ENCODE peak calls at places on chromosomes 4 and X, in ten cellular contexts. One of them, this sample, is unnamed. For H3K36me3, the result is how much of the 10 kb centered on the place peaks cover.

GRCh38 chr4:100762738-100763137 is 244.9 kb upstream of the EMCN start:
- ATAC-seq in HCT116: no peak
- ATAC-seq in HepG2: no peak
- ATAC-seq in right lobe of liver: no peak
- ATAC-seq in gastrocnemius medialis: no peak
- ATAC-seq in IMR-90: no peak
- ATAC-seq in heart left ventricle: no peak
- ATAC-seq in GM12878: no peak
- ATAC-seq in K562: no peak
- ATAC-seq in upper lobe of left lung: no peak
- ATAC-seq in this sample: no peak

GRCh38 chr4:98110929-98111328 is 32.3 kb downstream of the STPG2 start:
- ATAC-seq in GM12878: no peak
- ATAC-seq in K562: no peak
- ATAC-seq in heart left ventricle: no peak
- ATAC-seq in gastrocnemius medialis: no peak
- ATAC-seq in HCT116: no peak
- ATAC-seq in right lobe of liver: no peak
- ATAC-seq in IMR-90: no peak
- ATAC-seq in upper lobe of left lung: no peak
- ATAC-seq in HepG2: no peak
- ATAC-seq in this sample: no peak

GRCh38 chr4:143240920-143241319 is 56.2 kb downstream of the USP38 start:
- ATAC-seq in heart left ventricle: no peak
- ATAC-seq in GM12878: no peak
- ATAC-seq in IMR-90: peak
- ATAC-seq in upper lobe of left lung: no peak
- ATAC-seq in HCT116: no peak
- ATAC-seq in gastrocnemius medialis: no peak
- ATAC-seq in right lobe of liver: no peak
- ATAC-seq in K562: peak
- ATAC-seq in HepG2: peak
- ATAC-seq in this sample: no peak

GRCh38 chr4:133130171-133130570 is 18.9 kb upstream of the PCDH10 start:
- ATAC-seq in gastrocnemius medialis: no peak
- ATAC-seq in HepG2: no peak
- ATAC-seq in right lobe of liver: no peak
- ATAC-seq in IMR-90: no peak
- ATAC-seq in heart left ventricle: no peak
- ATAC-seq in K562: no peak
- ATAC-seq in GM12878: no peak
- ATAC-seq in upper lobe of left lung: no peak
- ATAC-seq in HCT116: no peak
- ATAC-seq in this sample: no peak

GRCh38 chrX:64204252-64204651 is 1.3 kb downstream of the AMER1 start:
- ATAC-seq in right lobe of liver: peak
- ATAC-seq in IMR-90: peak
- ATAC-seq in upper lobe of left lung: no peak
- ATAC-seq in heart left ventricle: peak
- ATAC-seq in HCT116: no peak
- ATAC-seq in K562: no peak
- ATAC-seq in HepG2: peak
- ATAC-seq in GM12878: no peak
- ATAC-seq in gastrocnemius medialis: no peak
- ATAC-seq in this sample: no peak

GRCh38 chr4:164058775-164059174 is 564.3 kb downstream of the TMA16 start:
- ATAC-seq in HCT116: no peak
- ATAC-seq in K562: no peak
- ATAC-seq in gastrocnemius medialis: no peak
- ATAC-seq in IMR-90: no peak
- ATAC-seq in heart left ventricle: no peak
- ATAC-seq in right lobe of liver: no peak
- ATAC-seq in HepG2: no peak
- ATAC-seq in GM12878: no peak
- ATAC-seq in upper lobe of left lung: no peak
- ATAC-seq in this sample: no peak

GRCh38 chrX:150508461-150509367 is 59.7 kb upstream of the MTM1 start:
- ATAC-seq in HepG2: peak
- ATAC-seq in K562: no peak
- ATAC-seq in IMR-90: peak
- ATAC-seq in GM12878: no peak
- ATAC-seq in heart left ventricle: peak
- ATAC-seq in right lobe of liver: peak
- ATAC-seq in upper lobe of left lung: peak
- ATAC-seq in gastrocnemius medialis: peak
- ATAC-seq in HCT116: no peak
- ATAC-seq in this sample: peak

GRCh38 chr4:8932884-8933283 is 61.2 kb upstream of the HMX1 start:
- ATAC-seq in IMR-90: no peak
- ATAC-seq in heart left ventricle: no peak
- ATAC-seq in HCT116: no peak
- ATAC-seq in gastrocnemius medialis: no peak
- ATAC-seq in upper lobe of left lung: no peak
- ATAC-seq in right lobe of liver: no peak
- ATAC-seq in K562: no peak
- ATAC-seq in HepG2: no peak
- ATAC-seq in GM12878: no peak
- ATAC-seq in this sample: no peak

GRCh38 chr4:98557497-98557896 is 100.9 kb downstream of the TSPAN5 start:
- ATAC-seq in IMR-90: peak
- ATAC-seq in upper lobe of left lung: no peak
- ATAC-seq in right lobe of liver: peak
- ATAC-seq in gastrocnemius medialis: no peak
- ATAC-seq in K562: no peak
- ATAC-seq in HCT116: no peak
- ATAC-seq in heart left ventricle: no peak
- ATAC-seq in HepG2: no peak
- ATAC-seq in GM12878: no peak
- ATAC-seq in this sample: no peak

GRCh38 chr4:122776916-122777315 is 44.4 kb downstream of the BBS12 start:
- ATAC-seq in HCT116: no peak
- ATAC-seq in IMR-90: no peak
- ATAC-seq in GM12878: no peak
- ATAC-seq in gastrocnemius medialis: no peak
- ATAC-seq in heart left ventricle: no peak
- ATAC-seq in HepG2: no peak
- ATAC-seq in upper lobe of left lung: no peak
- ATAC-seq in right lobe of liver: no peak
- ATAC-seq in K562: no peak
- ATAC-seq in this sample: no peak

GRCh38 chr4:98584265-98584664 is 74.1 kb downstream of the TSPAN5 start:
- ATAC-seq in HCT116: no peak
- ATAC-seq in IMR-90: peak
- ATAC-seq in upper lobe of left lung: no peak
- ATAC-seq in K562: no peak
- ATAC-seq in HepG2: peak
- ATAC-seq in heart left ventricle: no peak
- ATAC-seq in right lobe of liver: peak
- ATAC-seq in gastrocnemius medialis: no peak
- ATAC-seq in GM12878: no peak
- ATAC-seq in this sample: no peak

DNA sequence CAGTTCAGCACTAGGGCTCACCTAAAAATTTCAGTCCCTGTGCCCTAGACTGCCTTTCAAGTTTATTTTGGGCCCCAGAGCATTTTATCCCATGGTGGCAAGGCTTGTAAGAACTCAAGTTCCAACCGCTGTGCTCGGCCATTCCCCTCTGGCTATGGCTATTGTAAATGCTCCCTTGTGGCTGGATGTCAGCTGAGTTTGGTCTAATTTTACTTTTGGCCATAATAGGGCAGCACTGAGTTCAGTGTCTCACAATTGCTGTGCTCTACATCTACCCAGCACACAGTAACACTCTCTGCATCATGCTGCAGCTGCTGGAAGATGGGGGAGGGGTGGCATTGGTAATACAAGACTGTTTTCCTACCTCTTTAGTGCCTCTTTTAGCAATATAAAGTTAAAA is 210.8 kb upstream of the IRS4 start:
- ATAC-seq in GM12878: no peak
- ATAC-seq in HCT116: peak
- ATAC-seq in K562: no peak
- ATAC-seq in IMR-90: no peak
- ATAC-seq in upper lobe of left lung: no peak
- ATAC-seq in gastrocnemius medialis: no peak
- ATAC-seq in heart left ventricle: no peak
- ATAC-seq in right lobe of liver: no peak
- ATAC-seq in HepG2: no peak
- ATAC-seq in this sample: no peak
- TF ChIP-seq POLR2A in GM12878: no peak
- TF ChIP-seq POLR2A in HCT116: no peak
- TF ChIP-seq POLR2A in K562: no peak
- TF ChIP-seq POLR2A in IMR-90: no peak
- TF ChIP-seq POLR2A in upper lobe of left lung: no peak
- TF ChIP-seq POLR2A in gastrocnemius medialis: no peak
- TF ChIP-seq POLR2A in heart left ventricle: no peak
- TF ChIP-seq POLR2A in right lobe of liver: no peak
- TF ChIP-seq POLR2A in HepG2: no peak
- TF ChIP-seq POLR2A in this sample: no peak

DNA sequence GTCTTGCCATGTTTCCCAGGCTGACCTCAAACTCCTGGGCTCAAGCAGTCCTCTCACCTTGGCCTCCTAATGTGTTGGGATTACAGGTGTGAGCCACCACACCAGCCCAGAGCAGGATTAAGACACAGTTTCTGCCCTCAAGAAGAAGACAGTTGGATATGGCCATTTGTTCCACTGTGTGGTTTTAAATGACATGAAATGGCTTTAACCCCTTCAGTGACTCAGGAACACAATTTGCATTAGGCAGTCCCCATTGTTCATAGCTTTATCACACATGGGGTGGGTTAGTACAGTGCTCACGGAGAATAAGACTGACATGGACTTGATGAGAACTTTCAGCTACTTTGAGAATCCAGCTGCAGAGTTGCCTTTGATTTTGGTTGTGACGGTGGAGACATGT is 60.4 kb downstream of the ARX start:
- ATAC-seq in gastrocnemius medialis: no peak
- ATAC-seq in HCT116: no peak
- ATAC-seq in HepG2: no peak
- ATAC-seq in GM12878: no peak
- ATAC-seq in K562: no peak
- ATAC-seq in IMR-90: no peak
- ATAC-seq in right lobe of liver: no peak
- ATAC-seq in upper lobe of left lung: no peak
- ATAC-seq in heart left ventricle: no peak
- ATAC-seq in this sample: no peak
- H3K36me3 ChIP-seq in gastrocnemius medialis: under half
- H3K36me3 ChIP-seq in HCT116: under half
- H3K36me3 ChIP-seq in HepG2: under half
- H3K36me3 ChIP-seq in GM12878: under half
- H3K36me3 ChIP-seq in K562: under half
- H3K36me3 ChIP-seq in IMR-90: under half
- H3K36me3 ChIP-seq in right lobe of liver: under half
- H3K36me3 ChIP-seq in upper lobe of left lung: under half
- H3K36me3 ChIP-seq in heart left ventricle: under half
- H3K36me3 ChIP-seq in this sample: under half

GRCh38 chrX:132025085-132025484 is 2.0 kb downstream of the STK26 start:
- ATAC-seq in HepG2: no peak
- ATAC-seq in gastrocnemius medialis: no peak
- ATAC-seq in right lobe of liver: no peak
- ATAC-seq in GM12878: peak
- ATAC-seq in upper lobe of left lung: no peak
- ATAC-seq in K562: peak
- ATAC-seq in HCT116: no peak
- ATAC-seq in IMR-90: no peak
- ATAC-seq in heart left ventricle: no peak
- ATAC-seq in this sample: no peak

GRCh38 chrX:132023896-132024386 is 839 bp downstream of the STK26 start:
- ATAC-seq in gastrocnemius medialis: no peak
- ATAC-seq in HCT116: peak
- ATAC-seq in GM12878: peak
- ATAC-seq in K562: peak
- ATAC-seq in upper lobe of left lung: peak
- ATAC-seq in right lobe of liver: peak
- ATAC-seq in heart left ventricle: peak
- ATAC-seq in HepG2: peak
- ATAC-seq in IMR-90: no peak
- ATAC-seq in this sample: peak

GRCh38 chrX:132022863-132023116 is 312 bp upstream of the STK26 start:
- ATAC-seq in GM12878: peak
- ATAC-seq in HepG2: no peak
- ATAC-seq in IMR-90: no peak
- ATAC-seq in K562: peak
- ATAC-seq in gastrocnemius medialis: no peak
- ATAC-seq in right lobe of liver: no peak
- ATAC-seq in HCT116: peak
- ATAC-seq in upper lobe of left lung: no peak
- ATAC-seq in heart left ventricle: no peak
- ATAC-seq in this sample: no peak

GRCh38 chrX:132023117-132023895 is at the start of gene STK26:
- ATAC-seq in HepG2: peak
- ATAC-seq in gastrocnemius medialis: peak
- ATAC-seq in GM12878: peak
- ATAC-seq in HCT116: peak
- ATAC-seq in right lobe of liver: peak
- ATAC-seq in K562: peak
- ATAC-seq in upper lobe of left lung: peak
- ATAC-seq in IMR-90: peak
- ATAC-seq in heart left ventricle: peak
- ATAC-seq in this sample: peak

DNA sequence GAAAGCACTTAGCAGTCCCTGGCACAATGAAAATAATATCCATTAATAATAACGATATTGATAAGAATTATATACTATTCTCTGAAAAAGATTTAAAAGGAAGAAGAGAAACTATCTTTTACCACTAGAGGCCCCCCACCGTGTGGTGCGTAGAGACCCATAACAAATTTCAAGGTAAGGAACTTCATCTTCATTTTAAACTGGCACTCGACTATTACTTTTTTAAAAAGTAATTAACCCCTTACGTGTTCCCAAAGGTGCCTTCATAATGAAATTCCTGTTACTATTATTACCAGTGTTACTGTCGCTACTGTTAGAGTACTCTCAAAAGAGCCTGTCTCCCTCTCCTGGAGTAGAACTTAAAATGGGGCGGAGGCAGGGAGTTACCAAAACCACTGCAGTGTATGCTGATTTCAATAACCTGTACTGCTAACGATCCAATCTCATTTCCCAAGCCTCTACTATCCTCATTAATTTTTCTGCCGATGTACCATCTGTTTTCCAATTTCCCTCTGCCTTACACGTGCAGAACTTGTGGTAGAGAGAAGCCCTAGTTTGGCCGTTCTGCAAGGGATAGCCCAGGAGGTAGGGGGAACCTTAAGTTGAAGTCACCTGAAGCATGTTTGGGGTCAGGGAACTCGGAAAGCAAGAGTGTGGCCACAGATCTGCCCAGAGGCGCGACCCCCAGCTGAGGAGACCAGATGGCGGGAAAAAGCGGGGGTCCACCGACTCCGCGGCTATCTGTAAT is 813 bp upstream of the STK26 start:
- ATAC-seq in HCT116: peak
- ATAC-seq in IMR-90: no peak
- ATAC-seq in right lobe of liver: peak
- ATAC-seq in HepG2: peak
- ATAC-seq in gastrocnemius medialis: no peak
- ATAC-seq in GM12878: peak
- ATAC-seq in K562: peak
- ATAC-seq in heart left ventricle: no peak
- ATAC-seq in upper lobe of left lung: peak
- ATAC-seq in this sample: no peak
- TF ChIP-seq CTCF in HCT116: peak
- TF ChIP-seq CTCF in IMR-90: no peak
- TF ChIP-seq CTCF in right lobe of liver: peak
- TF ChIP-seq CTCF in HepG2: no peak
- TF ChIP-seq CTCF in gastrocnemius medialis: no peak
- TF ChIP-seq CTCF in GM12878: peak
- TF ChIP-seq CTCF in K562: peak
- TF ChIP-seq CTCF in heart left ventricle: no peak
- TF ChIP-seq CTCF in upper lobe of left lung: no peak
- TF ChIP-seq CTCF in this sample: no peak

GRCh38 chrX:112630187-112630586 is 49.6 kb downstream of the LHFPL1 start:
- ATAC-seq in HepG2: no peak
- ATAC-seq in upper lobe of left lung: no peak
- ATAC-seq in IMR-90: no peak
- ATAC-seq in K562: no peak
- ATAC-seq in heart left ventricle: peak
- ATAC-seq in GM12878: no peak
- ATAC-seq in gastrocnemius medialis: no peak
- ATAC-seq in HCT116: no peak
- ATAC-seq in right lobe of liver: no peak
- ATAC-seq in this sample: no peak
- TF ChIP-seq POLR2A in HepG2: no peak
- TF ChIP-seq POLR2A in upper lobe of left lung: no peak
- TF ChIP-seq POLR2A in IMR-90: no peak
- TF ChIP-seq POLR2A in K562: no peak
- TF ChIP-seq POLR2A in heart left ventricle: no peak
- TF ChIP-seq POLR2A in GM12878: no peak
- TF ChIP-seq POLR2A in gastrocnemius medialis: no peak
- TF ChIP-seq POLR2A in HCT116: no peak
- TF ChIP-seq POLR2A in right lobe of liver: no peak
- TF ChIP-seq POLR2A in this sample: no peak

This sample was measured in gastroesophageal sphincter.